ENCODE peak calls at places on chromosomes 16 and 17, in eight cellular contexts. P, B, F, I, W, L, T and N are unnamed samples.

GRCh38 chr17:39360537-39360936 is 40.9 kb downstream of the FBXL20 start:
- DNase-seq in P (no peak), B (no peak), F (no peak), I (no peak), W (no peak), L (no peak), T (no peak), N (no peak)

GRCh38 chr17:33121756-33122155 is 130.1 kb downstream of the SPACA3 start:
- DNase-seq in P (no peak), B (no peak), F (no peak), I (no peak), W (no peak), L (no peak), T (no peak), N (no peak)

GRCh38 chr16:81266680-81267095 is 28.2 kb downstream of the BCO1 start:
- DNase-seq in P (no peak), B (no peak), F (no peak), I (no peak), W (no peak), L (no peak), T (peak), N (no peak)

GRCh38 chr16:1003551-1004347 is 22.2 kb downstream of the SOX8 start:
- DNase-seq in P (no peak), B (no peak), F (no peak), I (peak), W (no peak), L (no peak), T (no peak), N (peak)

GRCh38 chr16:2296662-2297505 is 29.0 kb upstream of the RNPS1 start:
- DNase-seq in P (peak), B (no peak), F (no peak), I (peak), W (peak), L (peak), T (no peak), N (peak)

GRCh38 chr17:10177921-10178788 is 20.3 kb downstream of the GAS7 start:
- DNase-seq in P (no peak), B (no peak), F (no peak), I (peak), W (no peak), L (peak), T (no peak), N (no peak)

GRCh38 chr17:17151962-17152361 is 54.2 kb downstream of the PLD6 start:
- DNase-seq in P (peak), B (no peak), F (peak), I (peak), W (peak), L (no peak), T (peak), N (peak)

GRCh38 chr17:35684046-35684802 is 47.2 kb upstream of the RASL10B start:
- DNase-seq in P (peak), B (no peak), F (no peak), I (peak), W (peak), L (no peak), T (no peak), N (peak)

GRCh38 chr17:75008373-75008772 is 4.1 kb upstream of the MRPL58 start:
- DNase-seq in P (no peak), B (no peak), F (no peak), I (no peak), W (no peak), L (no peak), T (no peak), N (no peak)

GRCh38 chr17:39699818-39700147 is at the start of gene ERBB2:
- DNase-seq in P (peak), B (no peak), F (no peak), I (peak), W (peak), L (peak), T (peak), N (peak)

GRCh38 chr17:75075597-75076253 is 12.0 kb upstream of the SLC16A5 start:
- DNase-seq in P (no peak), B (no peak), F (no peak), I (no peak), W (no peak), L (no peak), T (no peak), N (no peak)

GRCh38 chr17:14448816-14449215 is 147.9 kb downstream of the HS3ST3B1 start:
- DNase-seq in P (no peak), B (no peak), F (no peak), I (no peak), W (peak), L (no peak), T (no peak), N (no peak)

GRCh38 chr16:88768041-88768876 is 16.8 kb downstream of the PIEZO1 start:
- DNase-seq in P (no peak), B (no peak), F (no peak), I (no peak), W (peak), L (no peak), T (no peak), N (peak)

GRCh38 chr16:24847358-24847664 is 1.5 kb downstream of the SLC5A11 start:
- DNase-seq in P (no peak), B (no peak), F (no peak), I (no peak), W (no peak), L (no peak), T (no peak), N (no peak)

GRCh38 chr17:60155815-60156214 is 6.0 kb downstream of the CA4 start:
- DNase-seq in P (no peak), B (no peak), F (no peak), I (no peak), W (no peak), L (no peak), T (no peak), N (no peak)

GRCh38 chr17:9290226-9290613 is 268.9 kb downstream of the NTN1 start:
- DNase-seq in P (no peak), B (no peak), F (no peak), I (no peak), W (no peak), L (no peak), T (no peak), N (no peak)